ENCODE peak calls at places on chromosomes 3 and 15, in six cellular contexts. B is kidney epithelial cell, J is tibial artery, S is BJ, X is GM06990, A is lower lobe of right lung. K is an unnamed sample.

GRCh38 chr3:126447456-126448106 is 28.1 kb downstream of the ZXDC start:
- DNase-seq in S (no peak), X (no peak), J (no peak), B (no peak), A (no peak), K (peak; percentile 10)

GRCh38 chr3:78091478-78092119 is 1051.7 kb downstream of the ROBO2 start:
- DNase-seq in A (no peak), S (no peak), J (no peak), B (no peak), X (no peak), K (no peak)

GRCh38 chr3:43152649-43153048 is 46.8 kb upstream of the POMGNT2 start:
- DNase-seq in B (no peak), J (no peak), X (no peak), S (no peak), A (no peak), K (no peak)

GRCh38 chr3:6262035-6262434 is 598.9 kb upstream of the GRM7 start:
- DNase-seq in B (no peak), S (no peak), X (no peak), A (no peak), J (no peak), K (no peak)

GRCh38 chr15:82108489-82109078 is 62.8 kb upstream of the MEX3B start:
- DNase-seq in J (peak; percentile 32), S (no peak), X (peak; percentile 64), B (no peak), A (peak; percentile 67), K (peak; percentile 58)

GRCh38 chr3:57026918-57027317 is 33.5 kb upstream of the SPATA12 start:
- DNase-seq in X (no peak), S (no peak), B (no peak), J (no peak), A (no peak), K (peak; percentile 61)

GRCh38 chr3:71129611-71130515 is 453.7 kb downstream of the FOXP1 start:
- DNase-seq in B (no peak), X (no peak), A (no peak), J (no peak), S (no peak), K (peak; percentile 58)

GRCh38 chr3:117287602-117288001 is 578.0 kb downstream of the TUSC7 start:
- DNase-seq in S (no peak), A (no peak), J (no peak), B (no peak), X (no peak), K (no peak)

GRCh38 chr15:45747426-45747825 is 112.6 kb downstream of the SQOR start:
- DNase-seq in J (no peak), S (no peak), X (no peak), A (no peak), B (no peak), K (no peak)

GRCh38 chr3:115217678-115218451 is 70.8 kb upstream of the ZBTB20 start:
- DNase-seq in A (no peak), S (peak; percentile 29), X (no peak), J (no peak), B (peak; percentile 10), K (peak; percentile 81)

GRCh38 chr15:67746022-67746421 is 79.3 kb upstream of the SKOR1 start:
- DNase-seq in S (no peak), X (no peak), A (no peak), J (no peak), B (no peak), K (peak; percentile 67)

GRCh38 chr3:183132409-183132808 is 30.1 kb downstream of the LAMP3 start:
- DNase-seq in J (no peak), A (no peak), S (no peak), B (no peak), X (no peak), K (no peak)

GRCh38 chr3:97763586-97764148 is 891 bp upstream of the ARL6 start:
- DNase-seq in X (no peak), A (no peak), B (no peak), J (no peak), S (no peak), K (no peak)

DNA sequence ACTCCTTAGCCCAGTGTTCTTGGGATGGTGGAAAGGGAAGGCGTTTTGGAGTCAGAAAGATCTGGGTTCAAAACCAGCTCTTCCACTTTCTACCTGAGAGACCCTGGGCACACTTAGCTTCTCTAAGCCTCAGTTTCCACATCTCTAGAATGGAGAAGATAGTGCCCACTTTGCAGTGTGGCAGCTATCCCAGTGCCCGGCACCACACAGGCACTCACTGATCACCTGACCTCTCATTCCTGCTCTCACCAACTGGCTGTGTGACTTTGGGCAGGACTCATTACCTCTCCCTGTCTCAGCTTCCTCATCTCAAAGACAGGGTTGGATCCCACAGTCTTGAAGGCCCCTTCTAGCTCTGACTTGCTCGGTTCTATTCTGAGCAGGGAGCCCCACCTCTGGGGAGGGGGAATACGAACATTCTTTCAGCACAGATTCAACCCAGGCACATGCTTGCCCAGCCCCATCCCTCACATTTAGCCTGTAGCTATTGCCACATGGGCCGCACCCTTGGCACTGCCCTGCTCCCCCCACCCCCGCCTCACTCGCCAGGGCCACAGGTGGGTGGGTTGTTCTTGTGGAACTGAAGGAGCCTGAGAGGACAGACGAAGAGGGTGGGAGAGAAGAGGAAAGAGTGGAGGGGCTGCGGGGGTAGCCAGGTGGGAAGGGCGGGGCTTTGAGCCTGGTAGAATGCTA is 39.2 kb downstream of the EPHB3 start:
- DNase-seq in S (no peak), A (no peak), J (peak; percentile 13), B (no peak), X (no peak), K (no peak)
- H3K4me3 ChIP-seq in S (no peak overlapping the region), A (no peak overlapping the region), J (no peak overlapping the region), B (no peak overlapping the region), X (no peak overlapping the region), K (no peak overlapping the region)

GRCh38 chr15:41502787-41503668 is 9.4 kb downstream of the ITPKA start:
- DNase-seq in J (no peak), B (no peak), X (no peak), A (no peak), S (no peak), K (no peak)
- H3K4me3 ChIP-seq in J (no peak overlapping the region), B (no peak overlapping the region), X (no peak overlapping the region), A (peak overlapping the region; percentile 42), S (no peak overlapping the region), K (no peak overlapping the region)

DNA sequence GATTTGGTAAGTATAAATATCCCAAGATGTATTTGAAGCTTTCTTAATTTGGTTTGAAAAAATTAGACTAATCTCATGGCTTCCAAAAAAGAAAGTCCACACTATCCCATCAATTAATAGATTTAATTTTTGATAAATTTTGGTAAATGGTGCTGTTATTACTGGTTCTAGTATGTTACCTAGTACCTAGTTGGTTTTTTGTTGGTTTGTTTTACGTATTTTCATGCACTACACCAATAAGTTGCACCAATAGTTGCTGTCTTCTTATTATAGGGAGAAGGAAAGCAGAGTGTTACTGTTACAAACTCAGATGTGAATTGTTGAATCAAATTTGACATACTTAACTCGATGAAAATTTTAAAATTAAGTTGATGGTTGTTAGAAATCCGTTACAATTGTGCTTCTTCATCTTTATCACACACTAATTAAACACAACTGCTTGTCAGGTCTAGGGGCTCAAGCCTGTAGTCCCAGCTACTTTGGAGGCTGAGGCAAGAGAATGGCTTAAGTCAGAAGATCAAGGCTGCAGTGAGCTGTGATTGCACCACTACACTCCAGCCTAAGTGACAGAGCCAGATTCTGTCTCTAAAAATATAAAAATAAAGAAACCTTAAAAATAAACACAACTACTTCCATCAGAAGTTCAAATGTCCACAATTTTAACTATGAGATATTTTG is 23.1 kb upstream of the MBNL1 start:
- DNase-seq in B (no peak), J (no peak), S (no peak), A (no peak), X (no peak), K (no peak)
- H3K4me3 ChIP-seq in B (no peak overlapping the region), J (no peak overlapping the region), S (no peak overlapping the region), A (peak overlapping the region; percentile 30), X (peak overlapping the region; percentile 55), K (no peak overlapping the region)

GRCh38 chr3:119309591-119309990 is 15.4 kb downstream of the ARHGAP31 start:
- DNase-seq in B (no peak), S (no peak), A (no peak), X (no peak), J (no peak), K (no peak)
- H3K4me3 ChIP-seq in B (no peak overlapping the region), S (no peak overlapping the region), A (no peak overlapping the region), X (no peak overlapping the region), J (no peak overlapping the region), K (no peak overlapping the region)

GRCh38 chr3:38739931-38740330 is 76.1 kb downstream of the SCN10A start:
- DNase-seq in X (no peak), A (no peak), S (no peak), J (no peak), B (no peak), K (no peak)
- H3K4me3 ChIP-seq in X (no peak overlapping the region), A (no peak overlapping the region), S (no peak overlapping the region), J (no peak overlapping the region), B (no peak overlapping the region), K (no peak overlapping the region)

GRCh38 chr3:24399614-24400013 is 95.0 kb downstream of the THRB start:
- DNase-seq in B (no peak), S (no peak), A (no peak), J (no peak), X (no peak), K (no peak)
- H3K4me3 ChIP-seq in B (no peak overlapping the region), S (no peak overlapping the region), A (no peak overlapping the region), J (no peak overlapping the region), X (no peak overlapping the region), K (no peak overlapping the region)

GRCh38 chr15:59294961-59295741 is 77.5 kb downstream of the MYO1E start:
- DNase-seq in A (no peak), X (no peak), J (peak; percentile 53), S (peak; percentile 96), B (peak; percentile 95), K (peak; percentile 89)
- H3K4me3 ChIP-seq in A (no peak overlapping the region), X (no peak overlapping the region), J (no peak overlapping the region), S (no peak overlapping the region), B (no peak overlapping the region), K (no peak overlapping the region)